ENCODE peak calls at places on chromosomes 2 and 18, in four cellular contexts. E is prostate gland, S is tibial artery, M is colonic mucosa. L is an unnamed sample.
A peak's percentile ranks its signal among the peaks of the same experiment; 100 is the strongest.

GRCh38 chr18:24009246-24009645 is 5.3 kb upstream of the TTC39C start:
- DNase-seq in S (no peak), M (no peak), E (no peak), L (no peak)

GRCh38 chr18:5961828-5962150 is 66.5 kb upstream of the TMEM200C start:
- DNase-seq in E (no peak), M (no peak), S (no peak), L (no peak)

GRCh38 chr18:14942275-14942674 is 194.3 kb downstream of the ANKRD30B start:
- DNase-seq in E (no peak), M (no peak), S (no peak), L (no peak)

GRCh38 chr2:160458718-160459453 is 34.7 kb downstream of the RBMS1 start:
- DNase-seq in E (no peak), S (no peak), M (no peak), L (no peak)

GRCh38 chr2:192500550-192501200 is 305.9 kb upstream of the TMEFF2 start:
- DNase-seq in M (no peak), E (peak; percentile 21), S (no peak), L (peak; percentile 62)

GRCh38 chr2:158403237-158403636 is 53.3 kb downstream of the CCDC148 start:
- DNase-seq in S (no peak), E (no peak), M (no peak), L (no peak)

GRCh38 chr2:108423502-108424251 is 25.3 kb upstream of the GCC2 start:
- DNase-seq in S (no peak), M (no peak), E (no peak), L (no peak)

GRCh38 chr2:106030287-106031268 is 163.5 kb downstream of the UXS1 start:
- DNase-seq in E (peak; percentile 67), M (peak; percentile 30), S (peak; percentile 50), L (no peak)

GRCh38 chr2:43300781-43301586 is 74.6 kb upstream of the ZFP36L2 start:
- DNase-seq in S (no peak), M (no peak), E (peak; percentile 50), L (no peak)

GRCh38 chr2:227804970-227805369 is 8.7 kb upstream of the CCL20 start:
- DNase-seq in S (no peak), E (no peak), M (no peak), L (no peak)

GRCh38 chr2:65057391-65058052 is 1.3 kb downstream of the CEP68 start:
- DNase-seq in E (no peak), S (no peak), M (no peak), L (no peak)

GRCh38 chr2:75607988-75608683 is 38.4 kb upstream of the MRPL19 start:
- DNase-seq in M (no peak), E (no peak), S (no peak), L (no peak)

GRCh38 chr18:39604836-39605235 is 2039.2 kb upstream of the CELF4 start:
- DNase-seq in S (no peak), M (no peak), E (no peak), L (no peak)

DNA sequence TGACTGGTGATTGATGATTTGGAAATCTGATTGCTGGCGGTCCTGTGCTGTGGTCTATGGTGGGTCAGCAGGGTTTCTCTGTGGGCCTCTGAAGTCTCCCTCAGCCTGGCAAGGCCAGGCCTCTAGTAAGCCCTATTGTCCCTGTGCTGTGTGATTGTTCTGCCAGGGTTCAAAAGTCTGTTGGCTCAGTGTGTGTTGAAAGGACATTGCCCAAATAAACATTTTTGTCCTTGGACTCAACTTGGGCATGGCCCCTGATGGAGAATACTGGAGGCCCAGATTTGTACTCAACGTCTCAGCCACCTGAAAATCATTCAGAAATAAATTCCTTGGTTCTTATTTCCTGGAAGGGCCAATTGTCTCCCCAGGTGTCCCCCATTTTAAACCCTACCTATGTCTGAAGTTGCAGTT is 74.4 kb downstream of the MAP4K4 start:
- DNase-seq in E (no peak), S (no peak), M (no peak), L (no peak)
- H3K4me1 ChIP-seq in E (peaks cover 6% of the 10 kb centered on the region), S (peaks cover 33% of the 10 kb centered on the region), M (no peaks in the 10 kb centered on the region), L (peaks cover 42% of the 10 kb centered on the region)

GRCh38 chr18:54740146-54740844 is 88.0 kb upstream of the RAB27B start:
- DNase-seq in E (no peak), S (no peak), M (no peak), L (no peak)
- H3K27ac ChIP-seq in E (no peak overlapping the region), S (no peak overlapping the region), M (no peak overlapping the region), L (peak overlapping the region; percentile 49)

DNA sequence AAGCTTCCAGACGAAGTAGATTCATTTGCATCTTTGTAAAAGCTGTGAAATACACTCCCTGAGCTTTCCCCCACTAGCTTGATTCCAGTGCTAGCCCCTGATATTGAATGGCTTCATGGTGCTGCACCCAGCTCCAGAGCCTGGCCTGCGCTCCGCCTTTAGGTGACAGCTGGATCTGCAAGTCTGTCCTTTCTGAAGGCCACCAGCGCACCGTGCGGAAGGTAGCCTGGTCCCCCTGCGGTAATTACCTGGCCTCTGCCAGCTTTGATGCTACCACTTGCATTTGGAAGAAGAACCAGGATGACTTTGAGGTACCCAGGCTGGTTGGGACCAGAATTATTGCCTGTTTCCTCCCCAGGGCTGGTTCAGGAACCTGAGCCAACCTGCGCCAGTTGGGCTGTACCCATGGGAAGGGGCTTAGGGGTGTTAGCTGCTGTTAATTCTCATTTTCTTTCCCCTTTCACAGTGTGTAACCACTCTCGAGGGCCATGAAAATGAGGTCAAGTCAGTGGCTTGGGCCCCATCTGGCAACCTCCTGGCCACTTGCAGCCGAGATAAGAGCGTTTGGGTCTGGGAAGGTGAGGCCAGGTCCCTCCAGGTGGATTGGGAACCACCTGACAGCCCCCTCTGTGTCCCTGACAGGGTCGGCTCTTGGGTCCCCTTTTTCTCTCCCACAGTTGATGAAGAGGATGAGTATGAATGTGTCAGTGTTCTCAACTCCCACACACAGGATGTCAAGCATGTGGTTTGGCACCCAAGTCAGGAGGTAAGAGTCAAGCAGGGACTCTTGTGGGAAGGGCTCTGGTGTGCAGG is 1.3 kb downstream of the CIAO1 start:
- DNase-seq in E (no peak), M (peak; percentile 34), S (no peak), L (no peak)
- TF ChIP-seq CTCF in E (no peak), M (peak; percentile 30), S (no peak), L (peak; percentile 38)

GRCh38 chr2:127037456-127037855 is 69.5 kb downstream of the BIN1 start:
- DNase-seq in S (no peak), E (no peak), M (no peak), L (no peak)

GRCh38 chr2:127041259-127041970 is 65.5 kb downstream of the BIN1 start:
- DNase-seq in M (no peak), S (no peak), E (no peak), L (no peak)

GRCh38 chr2:127043367-127044164 is 63.4 kb downstream of the BIN1 start:
- DNase-seq in E (no peak), S (no peak), M (no peak), L (no peak)

GRCh38 chr2:127039387-127040031 is 67.4 kb downstream of the BIN1 start:
- DNase-seq in E (no peak), S (no peak), M (no peak), L (no peak)

DNA sequence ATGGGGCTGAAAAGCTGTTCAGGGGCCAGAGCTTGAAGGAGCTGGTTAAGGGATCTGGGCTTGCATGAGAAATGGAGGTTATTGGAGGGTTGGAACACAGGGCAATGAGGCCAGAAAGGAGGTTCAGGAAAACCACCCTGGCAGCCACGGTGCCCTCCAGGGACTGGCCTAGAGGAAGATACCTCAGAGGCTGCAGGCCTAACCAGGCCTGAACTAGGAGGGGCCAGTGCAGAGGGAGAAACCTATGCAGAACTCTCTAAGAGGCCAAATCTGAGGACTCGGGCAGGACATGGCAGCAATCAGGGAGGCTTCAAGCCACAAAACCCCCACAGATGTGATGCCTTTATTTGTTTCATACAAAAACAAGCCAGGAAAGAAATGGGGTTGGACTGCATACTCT is 66.8 kb downstream of the BIN1 start:
- DNase-seq in E (no peak), M (no peak), S (no peak), L (no peak)
- H3K4me1 ChIP-seq in E (no peaks in the 10 kb centered on the region), M (no peaks in the 10 kb centered on the region), S (no peaks in the 10 kb centered on the region), L (no peaks in the 10 kb centered on the region)

DNA sequence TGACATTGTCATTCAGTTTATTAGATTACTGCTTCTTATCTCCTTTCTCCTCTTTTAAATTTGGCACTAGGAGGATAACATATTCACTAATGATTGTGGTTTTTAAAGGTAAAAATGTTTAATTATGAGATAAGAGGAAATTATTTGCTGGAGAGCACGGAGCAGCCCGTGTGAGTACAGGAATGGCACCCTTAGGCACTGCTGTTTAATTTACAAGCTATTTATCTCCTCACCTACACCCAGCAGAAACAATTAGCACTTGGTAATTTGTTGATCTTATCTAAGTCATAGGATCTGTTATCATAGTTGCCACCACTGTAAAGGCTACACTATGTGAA is 87.4 kb upstream of the SP3 start:
- DNase-seq in E (no peak), S (no peak), M (no peak), L (no peak)
- H3K27ac ChIP-seq in E (no peak overlapping the region), S (no peak overlapping the region), M (no peak overlapping the region), L (no peak overlapping the region)

GRCh38 chr2:121276341-121276740 is 8.7 kb downstream of the TFCP2L1 start:
- DNase-seq in S (no peak), E (no peak), M (no peak), L (no peak)
- TF ChIP-seq CTCF in S (no peak), E (no peak), M (no peak), L (no peak)

GRCh38 chr2:28407131-28407975 is 14.7 kb downstream of the FOSL2 start:
- DNase-seq in E (no peak), M (no peak), S (no peak), L (no peak)
- H3K4me1 ChIP-seq in E (no peaks in the 10 kb centered on the region), M (peaks cover 22% of the 10 kb centered on the region), S (peaks cover 61% of the 10 kb centered on the region), L (peaks cover 48% of the 10 kb centered on the region)

GRCh38 chr18:78994000-78994399 is 14.4 kb downstream of the SALL3 start:
- DNase-seq in M (no peak), E (no peak), S (no peak), L (peak; percentile 43)
- H3K27ac ChIP-seq in M (no peak overlapping the region), E (no peak overlapping the region), S (no peak overlapping the region), L (no peak overlapping the region)